ENCODE peak calls at places on chromosome 9, in ten cellular contexts. One of them, this sample, is unnamed.

GRCh38 chr9:123893831-123894460 is 36.0 kb downstream of the DENND1A start:
- DNase-seq in lung: no peak
- DNase-seq in lower lobe of right lung: no peak
- DNase-seq in HepG2: no peak
- DNase-seq in spleen: no peak
- DNase-seq in right lobe of liver: no peak
- DNase-seq in small intestine: no peak
- DNase-seq in tibial nerve: no peak
- DNase-seq in IMR-90: peak; percentile 67
- DNase-seq in NT2/D1: peak; percentile 25
- DNase-seq in this sample: no peak

GRCh38 chr9:133161542-133161950 is 2.2 kb downstream of the GBGT1 start:
- DNase-seq in lower lobe of right lung: peak; percentile 24
- DNase-seq in right lobe of liver: no peak
- DNase-seq in tibial nerve: no peak
- DNase-seq in small intestine: no peak
- DNase-seq in HepG2: no peak
- DNase-seq in NT2/D1: no peak
- DNase-seq in spleen: peak; percentile 51
- DNase-seq in lung: no peak
- DNase-seq in IMR-90: no peak
- DNase-seq in this sample: no peak

GRCh38 chr9:120876842-120877240 is at the start of gene PHF19:
- DNase-seq in lung: no peak
- DNase-seq in HepG2: peak; percentile 23
- DNase-seq in IMR-90: no peak
- DNase-seq in small intestine: no peak
- DNase-seq in NT2/D1: no peak
- DNase-seq in lower lobe of right lung: peak; percentile 49
- DNase-seq in tibial nerve: no peak
- DNase-seq in right lobe of liver: peak; percentile 37
- DNase-seq in spleen: peak; percentile 86
- DNase-seq in this sample: peak; percentile 66

GRCh38 chr9:31119882-31120481 is 1264.5 kb upstream of the ACO1 start:
- DNase-seq in HepG2: peak; percentile 19
- DNase-seq in small intestine: peak; percentile 26
- DNase-seq in tibial nerve: no peak
- DNase-seq in lung: no peak
- DNase-seq in lower lobe of right lung: no peak
- DNase-seq in IMR-90: no peak
- DNase-seq in right lobe of liver: peak; percentile 23
- DNase-seq in spleen: no peak
- DNase-seq in NT2/D1: no peak
- DNase-seq in this sample: peak; percentile 12

GRCh38 chr9:3235497-3235896 is 290.3 kb downstream of the RFX3 start:
- DNase-seq in IMR-90: no peak
- DNase-seq in right lobe of liver: no peak
- DNase-seq in NT2/D1: no peak
- DNase-seq in small intestine: no peak
- DNase-seq in lung: no peak
- DNase-seq in HepG2: no peak
- DNase-seq in lower lobe of right lung: no peak
- DNase-seq in spleen: no peak
- DNase-seq in tibial nerve: no peak
- DNase-seq in this sample: no peak

GRCh38 chr9:21323091-21323490 is 12.1 kb downstream of the KLHL9 start:
- DNase-seq in tibial nerve: no peak
- DNase-seq in IMR-90: no peak
- DNase-seq in lower lobe of right lung: no peak
- DNase-seq in spleen: no peak
- DNase-seq in NT2/D1: no peak
- DNase-seq in HepG2: no peak
- DNase-seq in lung: no peak
- DNase-seq in right lobe of liver: no peak
- DNase-seq in small intestine: no peak
- DNase-seq in this sample: no peak

GRCh38 chr9:110047955-110048472 is 159.9 kb downstream of the C9orf152 start:
- DNase-seq in lower lobe of right lung: peak; percentile 53
- DNase-seq in tibial nerve: no peak
- DNase-seq in lung: no peak
- DNase-seq in HepG2: no peak
- DNase-seq in small intestine: no peak
- DNase-seq in NT2/D1: no peak
- DNase-seq in spleen: peak; percentile 86
- DNase-seq in IMR-90: no peak
- DNase-seq in right lobe of liver: peak; percentile 33
- DNase-seq in this sample: no peak

GRCh38 chr9:20621553-20622329 is 558 bp downstream of the MLLT3 start:
- DNase-seq in right lobe of liver: peak; percentile 61
- DNase-seq in NT2/D1: no peak
- DNase-seq in HepG2: peak; percentile 20
- DNase-seq in lung: peak; percentile 73
- DNase-seq in spleen: peak; percentile 91
- DNase-seq in IMR-90: peak; percentile 70
- DNase-seq in lower lobe of right lung: peak; percentile 80
- DNase-seq in small intestine: peak; percentile 64
- DNase-seq in tibial nerve: peak; percentile 67
- DNase-seq in this sample: peak; percentile 89

GRCh38 chr9:101408374-101409078 is 9.9 kb downstream of the ZNF189 start:
- DNase-seq in tibial nerve: no peak
- DNase-seq in HepG2: no peak
- DNase-seq in spleen: no peak
- DNase-seq in right lobe of liver: no peak
- DNase-seq in NT2/D1: no peak
- DNase-seq in small intestine: no peak
- DNase-seq in IMR-90: no peak
- DNase-seq in lung: no peak
- DNase-seq in lower lobe of right lung: no peak
- DNase-seq in this sample: no peak

GRCh38 chr9:121059998-121060636 is 10.0 kb upstream of the C5 start:
- DNase-seq in lung: peak; percentile 40
- DNase-seq in lower lobe of right lung: no peak
- DNase-seq in right lobe of liver: no peak
- DNase-seq in tibial nerve: no peak
- DNase-seq in HepG2: peak; percentile 56
- DNase-seq in small intestine: peak; percentile 73
- DNase-seq in NT2/D1: peak; percentile 66
- DNase-seq in spleen: no peak
- DNase-seq in IMR-90: peak; percentile 84
- DNase-seq in this sample: no peak

GRCh38 chr9:27888661-27889295 is 315.5 kb upstream of the C9orf72 start:
- DNase-seq in small intestine: peak; percentile 30
- DNase-seq in IMR-90: no peak
- DNase-seq in spleen: peak; percentile 73
- DNase-seq in tibial nerve: no peak
- DNase-seq in NT2/D1: peak; percentile 32
- DNase-seq in HepG2: peak; percentile 9
- DNase-seq in lower lobe of right lung: no peak
- DNase-seq in lung: no peak
- DNase-seq in right lobe of liver: no peak
- DNase-seq in this sample: no peak

GRCh38 chr9:98356953-98357352 is 101.5 kb upstream of the TBC1D2 start:
- DNase-seq in lower lobe of right lung: no peak
- DNase-seq in tibial nerve: no peak
- DNase-seq in lung: no peak
- DNase-seq in spleen: no peak
- DNase-seq in NT2/D1: no peak
- DNase-seq in right lobe of liver: no peak
- DNase-seq in HepG2: no peak
- DNase-seq in small intestine: no peak
- DNase-seq in IMR-90: peak; percentile 90
- DNase-seq in this sample: peak; percentile 30

GRCh38 chr9:35618325-35618727 is at the start of gene CD72:
- DNase-seq in IMR-90: no peak
- DNase-seq in spleen: peak; percentile 83
- DNase-seq in HepG2: no peak
- DNase-seq in lung: no peak
- DNase-seq in small intestine: no peak
- DNase-seq in tibial nerve: no peak
- DNase-seq in lower lobe of right lung: no peak
- DNase-seq in right lobe of liver: no peak
- DNase-seq in NT2/D1: no peak
- DNase-seq in this sample: no peak
- H3K4me3 ChIP-seq in IMR-90: peak within 1 kb of the TSS; percentile 43
- H3K4me3 ChIP-seq in spleen: peak within 1 kb of the TSS; percentile 43
- H3K4me3 ChIP-seq in HepG2: no peak within 1 kb of the TSS
- H3K4me3 ChIP-seq in lung: peak within 1 kb of the TSS; percentile 18
- H3K4me3 ChIP-seq in small intestine: peak within 1 kb of the TSS; percentile 36
- H3K4me3 ChIP-seq in tibial nerve: peak within 1 kb of the TSS; percentile 36
- H3K4me3 ChIP-seq in lower lobe of right lung: peak within 1 kb of the TSS; percentile 57
- H3K4me3 ChIP-seq in right lobe of liver: no peak within 1 kb of the TSS
- H3K4me3 ChIP-seq in NT2/D1: peak within 1 kb of the TSS; percentile 46
- H3K4me3 ChIP-seq in this sample: no peak within 1 kb of the TSS

GRCh38 chr9:137972988-137973470 is 95.4 kb downstream of the CACNA1B start:
- DNase-seq in small intestine: no peak
- DNase-seq in right lobe of liver: no peak
- DNase-seq in lower lobe of right lung: peak; percentile 30
- DNase-seq in HepG2: no peak
- DNase-seq in IMR-90: no peak
- DNase-seq in lung: no peak
- DNase-seq in tibial nerve: no peak
- DNase-seq in NT2/D1: no peak
- DNase-seq in spleen: peak; percentile 64
- DNase-seq in this sample: no peak
- H3K9me3 ChIP-seq in small intestine: no peaks in the 10 kb centered on the region
- H3K9me3 ChIP-seq in right lobe of liver: no peaks in the 10 kb centered on the region
- H3K9me3 ChIP-seq in lower lobe of right lung: no peaks in the 10 kb centered on the region
- H3K9me3 ChIP-seq in HepG2: no peaks in the 10 kb centered on the region
- H3K9me3 ChIP-seq in IMR-90: peaks cover 64% of the 10 kb centered on the region
- H3K9me3 ChIP-seq in lung: no peaks in the 10 kb centered on the region
- H3K9me3 ChIP-seq in tibial nerve: no peaks in the 10 kb centered on the region
- H3K9me3 ChIP-seq in NT2/D1: no peaks in the 10 kb centered on the region
- H3K9me3 ChIP-seq in spleen: no peaks in the 10 kb centered on the region
- H3K9me3 ChIP-seq in this sample: no peaks in the 10 kb centered on the region

GRCh38 chr9:36471359-36471758 is 71.3 kb upstream of the RNF38 start:
- DNase-seq in right lobe of liver: no peak
- DNase-seq in IMR-90: no peak
- DNase-seq in lung: no peak
- DNase-seq in small intestine: no peak
- DNase-seq in spleen: no peak
- DNase-seq in tibial nerve: no peak
- DNase-seq in lower lobe of right lung: no peak
- DNase-seq in NT2/D1: no peak
- DNase-seq in HepG2: no peak
- DNase-seq in this sample: no peak
- H3K4me3 ChIP-seq in right lobe of liver: peak overlapping the region; percentile 27
- H3K4me3 ChIP-seq in IMR-90: no peak overlapping the region
- H3K4me3 ChIP-seq in lung: no peak overlapping the region
- H3K4me3 ChIP-seq in small intestine: no peak overlapping the region
- H3K4me3 ChIP-seq in spleen: no peak overlapping the region
- H3K4me3 ChIP-seq in tibial nerve: no peak overlapping the region
- H3K4me3 ChIP-seq in lower lobe of right lung: peak overlapping the region; percentile 49
- H3K4me3 ChIP-seq in NT2/D1: no peak overlapping the region
- H3K4me3 ChIP-seq in HepG2: no peak overlapping the region
- H3K4me3 ChIP-seq in this sample: peak overlapping the region; percentile 33

GRCh38 chr9:100191264-100191663 is 92.2 kb downstream of the INVS start:
- DNase-seq in tibial nerve: no peak
- DNase-seq in IMR-90: no peak
- DNase-seq in small intestine: no peak
- DNase-seq in lower lobe of right lung: no peak
- DNase-seq in lung: no peak
- DNase-seq in spleen: no peak
- DNase-seq in NT2/D1: no peak
- DNase-seq in HepG2: no peak
- DNase-seq in right lobe of liver: no peak
- DNase-seq in this sample: no peak
- H3K9me3 ChIP-seq in tibial nerve: peaks cover 69% of the 10 kb centered on the region
- H3K9me3 ChIP-seq in IMR-90: peaks cover 10% of the 10 kb centered on the region
- H3K9me3 ChIP-seq in small intestine: no peaks in the 10 kb centered on the region
- H3K9me3 ChIP-seq in lower lobe of right lung: peaks cover 40% of the 10 kb centered on the region
- H3K9me3 ChIP-seq in lung: peaks cover 4% of the 10 kb centered on the region
- H3K9me3 ChIP-seq in spleen: peaks cover 70% of the 10 kb centered on the region
- H3K9me3 ChIP-seq in NT2/D1: peaks cover 28% of the 10 kb centered on the region
- H3K9me3 ChIP-seq in HepG2: peaks cover 22% of the 10 kb centered on the region
- H3K9me3 ChIP-seq in right lobe of liver: peaks cover 12% of the 10 kb centered on the region
- H3K9me3 ChIP-seq in this sample: peaks cover 14% of the 10 kb centered on the region

GRCh38 chr9:94656190-94656589 is 16.9 kb upstream of the FBP1 start:
- DNase-seq in NT2/D1: no peak
- DNase-seq in HepG2: no peak
- DNase-seq in spleen: peak; percentile 79
- DNase-seq in tibial nerve: no peak
- DNase-seq in IMR-90: no peak
- DNase-seq in right lobe of liver: no peak
- DNase-seq in lung: peak; percentile 39
- DNase-seq in small intestine: no peak
- DNase-seq in lower lobe of right lung: no peak
- DNase-seq in this sample: no peak
- H3K4me3 ChIP-seq in NT2/D1: no peak overlapping the region
- H3K4me3 ChIP-seq in HepG2: no peak overlapping the region
- H3K4me3 ChIP-seq in spleen: no peak overlapping the region
- H3K4me3 ChIP-seq in tibial nerve: peak overlapping the region; percentile 41
- H3K4me3 ChIP-seq in IMR-90: no peak overlapping the region
- H3K4me3 ChIP-seq in right lobe of liver: no peak overlapping the region
- H3K4me3 ChIP-seq in lung: no peak overlapping the region
- H3K4me3 ChIP-seq in small intestine: no peak overlapping the region
- H3K4me3 ChIP-seq in lower lobe of right lung: no peak overlapping the region
- H3K4me3 ChIP-seq in this sample: no peak overlapping the region

GRCh38 chr9:135176284-135176683 is 88.8 kb downstream of the OLFM1 start:
- DNase-seq in IMR-90: no peak
- DNase-seq in NT2/D1: no peak
- DNase-seq in lower lobe of right lung: no peak
- DNase-seq in lung: no peak
- DNase-seq in right lobe of liver: no peak
- DNase-seq in HepG2: no peak
- DNase-seq in small intestine: no peak
- DNase-seq in spleen: no peak
- DNase-seq in tibial nerve: no peak
- DNase-seq in this sample: no peak
- H3K9me3 ChIP-seq in IMR-90: peaks cover 40% of the 10 kb centered on the region
- H3K9me3 ChIP-seq in NT2/D1: no peaks in the 10 kb centered on the region
- H3K9me3 ChIP-seq in lower lobe of right lung: no peaks in the 10 kb centered on the region
- H3K9me3 ChIP-seq in lung: no peaks in the 10 kb centered on the region
- H3K9me3 ChIP-seq in right lobe of liver: no peaks in the 10 kb centered on the region
- H3K9me3 ChIP-seq in HepG2: no peaks in the 10 kb centered on the region
- H3K9me3 ChIP-seq in small intestine: no peaks in the 10 kb centered on the region
- H3K9me3 ChIP-seq in spleen: no peaks in the 10 kb centered on the region
- H3K9me3 ChIP-seq in tibial nerve: no peaks in the 10 kb centered on the region
- H3K9me3 ChIP-seq in this sample: no peaks in the 10 kb centered on the region